ENCODE peak calls at places on chromosomes 3 and 15, in six cellular contexts. G, Y, Q, I, V and R are unnamed samples.

GRCh38 chr15:51759557-51760070 is 8.2 kb downstream of the TMOD2 start:
- DNase-seq in G (no peak), Y (no peak), Q (no peak), I (peak), V (no peak), R (no peak)

GRCh38 chr15:45307230-45307924 is 55.3 kb downstream of the SLC28A2 start:
- DNase-seq in G (no peak), Y (no peak), Q (peak), I (no peak), V (no peak), R (no peak)

GRCh38 chr3:13010770-13011169 is 62.5 kb downstream of the IQSEC1 start:
- DNase-seq in G (no peak), Y (no peak), Q (no peak), I (no peak), V (no peak), R (no peak)

GRCh38 chr15:60374628-60375081 is 23.1 kb downstream of the ANXA2 start:
- DNase-seq in G (no peak), Y (no peak), Q (peak), I (no peak), V (no peak), R (no peak)

GRCh38 chr3:49630784-49631183 is 43.4 kb upstream of the APEH start:
- DNase-seq in G (no peak), Y (no peak), Q (no peak), I (no peak), V (no peak), R (no peak)

GRCh38 chr15:90000175-90000923 is 775 bp upstream of the ZNF710 start:
- DNase-seq in G (no peak), Y (peak), Q (no peak), I (no peak), V (peak), R (no peak)

GRCh38 chr3:113167929-113168771 is 43.2 kb upstream of the BOC start:
- DNase-seq in G (no peak), Y (no peak), Q (peak), I (no peak), V (no peak), R (no peak)

GRCh38 chr3:9701006-9701405 is 2.6 kb upstream of the CPNE9 start:
- DNase-seq in G (no peak), Y (no peak), Q (no peak), I (no peak), V (no peak), R (no peak)

GRCh38 chr3:47527952-47528718 is 14.6 kb upstream of the ELP6 start:
- DNase-seq in G (no peak), Y (no peak), Q (no peak), I (no peak), V (no peak), R (no peak)

GRCh38 chr3:3683261-3683660 is 116.0 kb upstream of the LRRN1 start:
- DNase-seq in G (no peak), Y (no peak), Q (no peak), I (no peak), V (no peak), R (no peak)

GRCh38 chr3:53630547-53630946 is 136.1 kb downstream of the CACNA1D start:
- DNase-seq in G (no peak), Y (no peak), Q (no peak), I (no peak), V (no peak), R (no peak)

GRCh38 chr3:138418556-138419206 is 15.7 kb upstream of the ESYT3 start:
- DNase-seq in G (no peak), Y (no peak), Q (no peak), I (no peak), V (no peak), R (no peak)

GRCh38 chr3:56157693-56158092 is 310.6 kb downstream of the ERC2 start:
- DNase-seq in G (no peak), Y (no peak), Q (no peak), I (no peak), V (no peak), R (no peak)

GRCh38 chr3:120850326-120851295 is 57.4 kb upstream of the STXBP5L start:
- DNase-seq in G (no peak), Y (no peak), Q (no peak), I (no peak), V (no peak), R (no peak)

GRCh38 chr15:68674975-68675374 is 96.2 kb downstream of the CORO2B start:
- DNase-seq in G (no peak), Y (no peak), Q (no peak), I (no peak), V (no peak), R (no peak)

GRCh38 chr3:100954990-100955389 is 38.2 kb downstream of the ABI3BP start:
- DNase-seq in G (no peak), Y (no peak), Q (no peak), I (no peak), V (no peak), R (no peak)

GRCh38 chr3:170565495-170565894 is 20.4 kb downstream of the SLC7A14 start:
- DNase-seq in G (no peak), Y (no peak), Q (no peak), I (no peak), V (no peak), R (no peak)

GRCh38 chr15:60875681-60876080 is 353.4 kb downstream of the RORA start:
- DNase-seq in G (no peak), Y (no peak), Q (no peak), I (no peak), V (no peak), R (no peak)

GRCh38 chr3:155321418-155321817 is 27.9 kb upstream of the STRIT1 start:
- DNase-seq in G (no peak), Y (no peak), Q (no peak), I (no peak), V (no peak), R (no peak)

GRCh38 chr15:71170163-71170562 is 54.9 kb downstream of the THSD4 start:
- DNase-seq in G (no peak), Y (no peak), Q (no peak), I (no peak), V (no peak), R (no peak)

GRCh38 chr3:101979033-101979432 is 129.7 kb downstream of the NFKBIZ start:
- DNase-seq in G (no peak), Y (no peak), Q (no peak), I (no peak), V (no peak), R (no peak)

GRCh38 chr3:59660852-59661624 is 611.2 kb upstream of the CFAP20DC start:
- DNase-seq in G (no peak), Y (no peak), Q (peak), I (no peak), V (no peak), R (no peak)

GRCh38 chr15:70033529-70034140 is 64.1 kb downstream of the TLE3 start:
- DNase-seq in G (no peak), Y (no peak), Q (no peak), I (no peak), V (no peak), R (no peak)

GRCh38 chr3:148796799-148797198 is 30.8 kb upstream of the CPB1 start:
- DNase-seq in G (no peak), Y (no peak), Q (no peak), I (no peak), V (no peak), R (no peak)

GRCh38 chr3:138195491-138195890 is 8.4 kb downstream of the ARMC8 start:
- DNase-seq in G (no peak), Y (no peak), Q (no peak), I (no peak), V (no peak), R (no peak)

GRCh38 chr3:18779704-18780103 is 354.6 kb upstream of the SATB1 start:
- DNase-seq in G (no peak), Y (no peak), Q (no peak), I (no peak), V (no peak), R (no peak)